ENCODE peak calls at places on chromosomes 7 and 10, in nine cellular contexts. One of them, this sample, is unnamed.

GRCh38 chr7:4162845-4163564 is 519.1 kb upstream of the FOXK1 start:
- DNase-seq in sigmoid colon: no peak
- DNase-seq in AG04450: no peak
- DNase-seq in NB4: no peak
- DNase-seq in cardiac fibroblast: no peak
- DNase-seq in CD8-positive, alpha-beta T cell: no peak
- DNase-seq in BJ: no peak
- DNase-seq in thoracic aorta: no peak
- DNase-seq in testis: no peak
- DNase-seq in this sample: no peak

GRCh38 chr10:34824870-34825269 is 9.8 kb upstream of the PARD3 start:
- DNase-seq in cardiac fibroblast: no peak
- DNase-seq in BJ: no peak
- DNase-seq in CD8-positive, alpha-beta T cell: no peak
- DNase-seq in NB4: peak; percentile 7
- DNase-seq in testis: no peak
- DNase-seq in AG04450: no peak
- DNase-seq in sigmoid colon: no peak
- DNase-seq in thoracic aorta: no peak
- DNase-seq in this sample: no peak

GRCh38 chr10:21929070-21929469 is 74.5 kb downstream of the DNAJC1 start:
- DNase-seq in BJ: no peak
- DNase-seq in AG04450: no peak
- DNase-seq in NB4: no peak
- DNase-seq in CD8-positive, alpha-beta T cell: no peak
- DNase-seq in sigmoid colon: no peak
- DNase-seq in cardiac fibroblast: peak; percentile 11
- DNase-seq in testis: no peak
- DNase-seq in thoracic aorta: no peak
- DNase-seq in this sample: no peak

GRCh38 chr10:21989453-21990154 is 13.9 kb downstream of the DNAJC1 start:
- DNase-seq in AG04450: no peak
- DNase-seq in thoracic aorta: no peak
- DNase-seq in sigmoid colon: peak; percentile 81
- DNase-seq in cardiac fibroblast: peak; percentile 87
- DNase-seq in testis: peak; percentile 69
- DNase-seq in CD8-positive, alpha-beta T cell: peak; percentile 20
- DNase-seq in NB4: peak; percentile 55
- DNase-seq in BJ: peak; percentile 28
- DNase-seq in this sample: no peak

GRCh38 chr7:57414415-57414814 is 35.6 kb upstream of the ZNF716 start:
- DNase-seq in testis: no peak
- DNase-seq in AG04450: no peak
- DNase-seq in sigmoid colon: no peak
- DNase-seq in NB4: no peak
- DNase-seq in thoracic aorta: no peak
- DNase-seq in BJ: no peak
- DNase-seq in CD8-positive, alpha-beta T cell: no peak
- DNase-seq in cardiac fibroblast: no peak
- DNase-seq in this sample: no peak

GRCh38 chr10:48836605-48837004 is 103.0 kb downstream of the LRRC18 start:
- DNase-seq in thoracic aorta: no peak
- DNase-seq in sigmoid colon: no peak
- DNase-seq in BJ: no peak
- DNase-seq in testis: no peak
- DNase-seq in AG04450: no peak
- DNase-seq in NB4: no peak
- DNase-seq in cardiac fibroblast: no peak
- DNase-seq in CD8-positive, alpha-beta T cell: no peak
- DNase-seq in this sample: no peak

GRCh38 chr10:96096958-96097357 is 33.1 kb upstream of the ZNF518A start:
- DNase-seq in thoracic aorta: no peak
- DNase-seq in NB4: no peak
- DNase-seq in sigmoid colon: no peak
- DNase-seq in CD8-positive, alpha-beta T cell: no peak
- DNase-seq in cardiac fibroblast: no peak
- DNase-seq in testis: no peak
- DNase-seq in BJ: no peak
- DNase-seq in AG04450: no peak
- DNase-seq in this sample: no peak

GRCh38 chr7:73706122-73707044 is 13.1 kb downstream of the STX1A start:
- DNase-seq in CD8-positive, alpha-beta T cell: no peak
- DNase-seq in AG04450: no peak
- DNase-seq in thoracic aorta: no peak
- DNase-seq in testis: no peak
- DNase-seq in sigmoid colon: no peak
- DNase-seq in BJ: no peak
- DNase-seq in cardiac fibroblast: no peak
- DNase-seq in NB4: no peak
- DNase-seq in this sample: no peak

GRCh38 chr10:110172155-110172554 is 35.2 kb upstream of the MXI1 start:
- DNase-seq in thoracic aorta: no peak
- DNase-seq in BJ: no peak
- DNase-seq in CD8-positive, alpha-beta T cell: no peak
- DNase-seq in NB4: no peak
- DNase-seq in AG04450: no peak
- DNase-seq in sigmoid colon: no peak
- DNase-seq in cardiac fibroblast: no peak
- DNase-seq in testis: no peak
- DNase-seq in this sample: no peak

GRCh38 chr10:110176626-110177025 is 30.8 kb upstream of the MXI1 start:
- DNase-seq in NB4: no peak
- DNase-seq in sigmoid colon: no peak
- DNase-seq in BJ: no peak
- DNase-seq in CD8-positive, alpha-beta T cell: no peak
- DNase-seq in testis: peak; percentile 47
- DNase-seq in AG04450: no peak
- DNase-seq in thoracic aorta: no peak
- DNase-seq in cardiac fibroblast: no peak
- DNase-seq in this sample: no peak

GRCh38 chr10:110176122-110176521 is 31.3 kb upstream of the MXI1 start:
- DNase-seq in AG04450: no peak
- DNase-seq in CD8-positive, alpha-beta T cell: no peak
- DNase-seq in NB4: no peak
- DNase-seq in cardiac fibroblast: no peak
- DNase-seq in sigmoid colon: no peak
- DNase-seq in thoracic aorta: no peak
- DNase-seq in BJ: no peak
- DNase-seq in testis: no peak
- DNase-seq in this sample: no peak

GRCh38 chr10:110174201-110174600 is 33.2 kb upstream of the MXI1 start:
- DNase-seq in BJ: no peak
- DNase-seq in sigmoid colon: no peak
- DNase-seq in thoracic aorta: no peak
- DNase-seq in cardiac fibroblast: no peak
- DNase-seq in AG04450: no peak
- DNase-seq in NB4: no peak
- DNase-seq in testis: no peak
- DNase-seq in CD8-positive, alpha-beta T cell: no peak
- DNase-seq in this sample: no peak

GRCh38 chr10:110175406-110175805 is 32.0 kb upstream of the MXI1 start:
- DNase-seq in BJ: no peak
- DNase-seq in sigmoid colon: no peak
- DNase-seq in AG04450: no peak
- DNase-seq in CD8-positive, alpha-beta T cell: no peak
- DNase-seq in thoracic aorta: no peak
- DNase-seq in testis: peak; percentile 54
- DNase-seq in NB4: no peak
- DNase-seq in cardiac fibroblast: peak; percentile 39
- DNase-seq in this sample: no peak
- H3K4me3 ChIP-seq in BJ: no peak overlapping the region
- H3K4me3 ChIP-seq in sigmoid colon: no peak overlapping the region
- H3K4me3 ChIP-seq in AG04450: no peak overlapping the region
- H3K4me3 ChIP-seq in CD8-positive, alpha-beta T cell: no peak overlapping the region
- H3K4me3 ChIP-seq in thoracic aorta: no peak overlapping the region
- H3K4me3 ChIP-seq in testis: no peak overlapping the region
- H3K4me3 ChIP-seq in NB4: no peak overlapping the region
- H3K4me3 ChIP-seq in cardiac fibroblast: no peak overlapping the region
- H3K4me3 ChIP-seq in this sample: no peak overlapping the region

GRCh38 chr7:43487731-43488073 is 95.2 kb upstream of the STK17A start:
- DNase-seq in sigmoid colon: no peak
- DNase-seq in testis: no peak
- DNase-seq in thoracic aorta: no peak
- DNase-seq in AG04450: no peak
- DNase-seq in cardiac fibroblast: no peak
- DNase-seq in CD8-positive, alpha-beta T cell: no peak
- DNase-seq in BJ: no peak
- DNase-seq in NB4: no peak
- DNase-seq in this sample: no peak
- H3K4me3 ChIP-seq in sigmoid colon: no peak overlapping the region
- H3K4me3 ChIP-seq in testis: no peak overlapping the region
- H3K4me3 ChIP-seq in thoracic aorta: no peak overlapping the region
- H3K4me3 ChIP-seq in AG04450: no peak overlapping the region
- H3K4me3 ChIP-seq in cardiac fibroblast: no peak overlapping the region
- H3K4me3 ChIP-seq in CD8-positive, alpha-beta T cell: no peak overlapping the region
- H3K4me3 ChIP-seq in BJ: no peak overlapping the region
- H3K4me3 ChIP-seq in NB4: no peak overlapping the region
- H3K4me3 ChIP-seq in this sample: no peak overlapping the region

DNA sequence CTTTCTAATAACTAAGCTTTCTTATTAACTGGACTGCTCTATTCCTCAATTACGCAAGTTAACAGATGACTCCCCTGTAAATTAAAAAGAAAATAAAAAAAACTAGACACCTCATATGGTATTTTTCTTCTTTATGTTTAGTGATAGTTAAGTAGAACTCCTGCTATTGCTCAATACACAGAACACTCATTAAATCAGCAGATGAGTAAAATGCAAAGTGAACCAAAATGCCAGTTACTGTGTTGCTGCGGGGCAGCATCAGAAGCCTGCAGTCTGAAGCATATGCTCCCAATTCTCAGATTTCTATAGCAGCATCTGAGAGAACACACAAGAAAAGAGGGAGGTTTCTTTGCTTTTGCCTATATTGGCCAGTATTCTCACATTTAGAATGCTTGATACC is 28.4 kb downstream of the CDK6 start:
- DNase-seq in testis: no peak
- DNase-seq in BJ: no peak
- DNase-seq in sigmoid colon: no peak
- DNase-seq in thoracic aorta: no peak
- DNase-seq in cardiac fibroblast: peak; percentile 26
- DNase-seq in NB4: peak; percentile 46
- DNase-seq in CD8-positive, alpha-beta T cell: no peak
- DNase-seq in AG04450: no peak
- DNase-seq in this sample: no peak
- H3K4me3 ChIP-seq in testis: no peak overlapping the region
- H3K4me3 ChIP-seq in BJ: no peak overlapping the region
- H3K4me3 ChIP-seq in sigmoid colon: no peak overlapping the region
- H3K4me3 ChIP-seq in thoracic aorta: no peak overlapping the region
- H3K4me3 ChIP-seq in cardiac fibroblast: no peak overlapping the region
- H3K4me3 ChIP-seq in NB4: no peak overlapping the region
- H3K4me3 ChIP-seq in CD8-positive, alpha-beta T cell: no peak overlapping the region
- H3K4me3 ChIP-seq in AG04450: no peak overlapping the region
- H3K4me3 ChIP-seq in this sample: no peak overlapping the region

GRCh38 chr10:13527864-13528137 is 1.0 kb downstream of the BEND7 start:
- DNase-seq in thoracic aorta: no peak
- DNase-seq in testis: no peak
- DNase-seq in cardiac fibroblast: no peak
- DNase-seq in AG04450: no peak
- DNase-seq in BJ: no peak
- DNase-seq in sigmoid colon: no peak
- DNase-seq in NB4: no peak
- DNase-seq in CD8-positive, alpha-beta T cell: no peak
- DNase-seq in this sample: no peak
- H3K4me3 ChIP-seq in thoracic aorta: peak overlapping the region; percentile 76
- H3K4me3 ChIP-seq in testis: peak overlapping the region; percentile 61
- H3K4me3 ChIP-seq in cardiac fibroblast: peak overlapping the region; percentile 35
- H3K4me3 ChIP-seq in AG04450: peak overlapping the region; percentile 49
- H3K4me3 ChIP-seq in BJ: peak overlapping the region; percentile 65
- H3K4me3 ChIP-seq in sigmoid colon: peak overlapping the region; percentile 72
- H3K4me3 ChIP-seq in NB4: no peak overlapping the region
- H3K4me3 ChIP-seq in CD8-positive, alpha-beta T cell: no peak overlapping the region
- H3K4me3 ChIP-seq in this sample: peak overlapping the region; percentile 58

DNA sequence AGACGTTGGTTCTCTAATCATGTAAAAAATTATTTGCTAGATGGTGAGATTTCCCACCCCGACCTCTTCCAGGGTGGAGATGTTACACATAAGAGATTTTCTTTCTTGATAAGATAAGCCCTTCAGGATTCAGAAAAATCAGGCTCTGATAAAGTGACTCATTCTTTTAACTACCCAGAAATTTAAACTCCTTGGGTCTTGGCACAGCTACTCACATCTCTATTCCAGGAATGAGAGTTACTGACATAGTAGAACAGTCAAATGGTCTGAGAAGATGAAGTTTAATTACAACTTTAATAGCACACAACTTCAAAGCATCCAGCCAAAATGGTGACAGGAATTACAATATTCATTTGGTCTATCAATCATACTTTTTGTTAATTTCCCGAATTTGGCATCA is 566.0 kb upstream of the ANKRD30A start:
- DNase-seq in sigmoid colon: no peak
- DNase-seq in CD8-positive, alpha-beta T cell: no peak
- DNase-seq in cardiac fibroblast: no peak
- DNase-seq in thoracic aorta: no peak
- DNase-seq in NB4: no peak
- DNase-seq in AG04450: no peak
- DNase-seq in BJ: no peak
- DNase-seq in testis: no peak
- DNase-seq in this sample: no peak
- H3K4me3 ChIP-seq in sigmoid colon: no peak overlapping the region
- H3K4me3 ChIP-seq in CD8-positive, alpha-beta T cell: no peak overlapping the region
- H3K4me3 ChIP-seq in cardiac fibroblast: no peak overlapping the region
- H3K4me3 ChIP-seq in thoracic aorta: no peak overlapping the region
- H3K4me3 ChIP-seq in NB4: no peak overlapping the region
- H3K4me3 ChIP-seq in AG04450: no peak overlapping the region
- H3K4me3 ChIP-seq in BJ: no peak overlapping the region
- H3K4me3 ChIP-seq in testis: no peak overlapping the region
- H3K4me3 ChIP-seq in this sample: no peak overlapping the region

DNA sequence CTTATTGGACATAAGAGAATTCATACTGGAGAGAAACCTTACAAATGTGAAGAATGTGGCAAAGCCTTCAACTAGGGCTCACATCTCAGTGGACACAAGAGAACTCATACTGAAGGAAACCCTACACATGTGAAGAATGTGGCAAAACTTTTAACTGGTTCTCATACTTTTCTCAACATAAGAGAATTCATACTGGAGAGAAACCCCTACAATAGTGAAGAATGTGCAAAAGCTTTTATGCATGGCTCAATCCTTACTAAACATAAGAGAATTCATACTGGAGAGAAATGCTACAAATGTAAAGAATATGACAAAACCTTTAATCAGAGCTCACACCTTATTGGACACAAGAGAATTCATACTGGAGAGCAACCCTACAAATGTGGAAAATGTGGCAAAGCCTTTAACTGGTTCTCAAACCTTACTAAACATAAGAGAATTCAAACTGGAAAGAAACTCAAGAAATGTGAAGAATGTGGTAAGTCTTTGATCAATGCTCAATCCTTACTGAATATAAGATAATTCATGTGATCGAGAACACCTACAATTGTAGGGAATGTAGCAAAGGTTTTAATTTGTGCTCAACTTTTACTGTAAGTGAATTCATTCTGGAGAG is 121.8 kb upstream of the ZNF722 start:
- DNase-seq in AG04450: no peak
- DNase-seq in thoracic aorta: no peak
- DNase-seq in cardiac fibroblast: no peak
- DNase-seq in NB4: no peak
- DNase-seq in sigmoid colon: no peak
- DNase-seq in testis: no peak
- DNase-seq in CD8-positive, alpha-beta T cell: no peak
- DNase-seq in BJ: no peak
- DNase-seq in this sample: no peak
- H3K4me3 ChIP-seq in AG04450: no peak overlapping the region
- H3K4me3 ChIP-seq in thoracic aorta: no peak overlapping the region
- H3K4me3 ChIP-seq in cardiac fibroblast: no peak overlapping the region
- H3K4me3 ChIP-seq in NB4: no peak overlapping the region
- H3K4me3 ChIP-seq in sigmoid colon: no peak overlapping the region
- H3K4me3 ChIP-seq in testis: no peak overlapping the region
- H3K4me3 ChIP-seq in CD8-positive, alpha-beta T cell: no peak overlapping the region
- H3K4me3 ChIP-seq in BJ: no peak overlapping the region
- H3K4me3 ChIP-seq in this sample: no peak overlapping the region

This sample was measured in gastrocnemius medialis.